ENCODE peak calls at places on chromosomes 3 and 15, in five cellular contexts. One of them, this sample, is unnamed.

GRCh38 chr15:74235962-74236361 is at the start of gene CCDC33:
- DNase-seq in fibroblast of gingiva: no peak
- DNase-seq in fibroblast of the conjunctiva: no peak
- DNase-seq in activated CD4-positive, alpha-beta T cell treated with anti-CD3 and anti-CD28 coated beads, Interleukin-2, amount 50 U/mL, for 1 hour: no peak
- DNase-seq in T follicular helper cell: no peak
- DNase-seq in this sample: no peak

GRCh38 chr15:60554494-60554893 is 75.6 kb upstream of the ICE2 start:
- DNase-seq in activated CD4-positive, alpha-beta T cell treated with anti-CD3 and anti-CD28 coated beads, Interleukin-2, amount 50 U/mL, for 1 hour: no peak
- DNase-seq in T follicular helper cell: no peak
- DNase-seq in fibroblast of the conjunctiva: no peak
- DNase-seq in fibroblast of gingiva: no peak
- DNase-seq in this sample: no peak

GRCh38 chr3:58025824-58026579 is 17.8 kb downstream of the FLNB start:
- DNase-seq in T follicular helper cell: no peak
- DNase-seq in activated CD4-positive, alpha-beta T cell treated with anti-CD3 and anti-CD28 coated beads, Interleukin-2, amount 50 U/mL, for 1 hour: no peak
- DNase-seq in fibroblast of the conjunctiva: no peak
- DNase-seq in fibroblast of gingiva: no peak
- DNase-seq in this sample: no peak

GRCh38 chr15:23869391-23869790 is 182.3 kb upstream of the NDN start:
- DNase-seq in T follicular helper cell: no peak
- DNase-seq in activated CD4-positive, alpha-beta T cell treated with anti-CD3 and anti-CD28 coated beads, Interleukin-2, amount 50 U/mL, for 1 hour: no peak
- DNase-seq in fibroblast of the conjunctiva: no peak
- DNase-seq in fibroblast of gingiva: no peak
- DNase-seq in this sample: peak; percentile 89

GRCh38 chr3:82130056-82130455 is 368.6 kb upstream of the GBE1 start:
- DNase-seq in T follicular helper cell: no peak
- DNase-seq in fibroblast of gingiva: no peak
- DNase-seq in fibroblast of the conjunctiva: no peak
- DNase-seq in activated CD4-positive, alpha-beta T cell treated with anti-CD3 and anti-CD28 coated beads, Interleukin-2, amount 50 U/mL, for 1 hour: no peak
- DNase-seq in this sample: no peak

GRCh38 chr15:69628256-69629093 is 175.9 kb downstream of the RPLP1 start:
- DNase-seq in activated CD4-positive, alpha-beta T cell treated with anti-CD3 and anti-CD28 coated beads, Interleukin-2, amount 50 U/mL, for 1 hour: no peak
- DNase-seq in T follicular helper cell: no peak
- DNase-seq in fibroblast of the conjunctiva: no peak
- DNase-seq in fibroblast of gingiva: no peak
- DNase-seq in this sample: no peak

GRCh38 chr15:69340243-69340991 is 41.7 kb downstream of the PAQR5 start:
- DNase-seq in activated CD4-positive, alpha-beta T cell treated with anti-CD3 and anti-CD28 coated beads, Interleukin-2, amount 50 U/mL, for 1 hour: no peak
- DNase-seq in fibroblast of the conjunctiva: no peak
- DNase-seq in T follicular helper cell: no peak
- DNase-seq in fibroblast of gingiva: no peak
- DNase-seq in this sample: no peak

GRCh38 chr15:59013246-59013645 is 25.8 kb downstream of the RNF111 start:
- DNase-seq in fibroblast of the conjunctiva: no peak
- DNase-seq in activated CD4-positive, alpha-beta T cell treated with anti-CD3 and anti-CD28 coated beads, Interleukin-2, amount 50 U/mL, for 1 hour: no peak
- DNase-seq in fibroblast of gingiva: no peak
- DNase-seq in T follicular helper cell: no peak
- DNase-seq in this sample: no peak

GRCh38 chr3:188507244-188507720 is 353.3 kb downstream of the LPP start:
- DNase-seq in activated CD4-positive, alpha-beta T cell treated with anti-CD3 and anti-CD28 coated beads, Interleukin-2, amount 50 U/mL, for 1 hour: no peak
- DNase-seq in T follicular helper cell: no peak
- DNase-seq in fibroblast of gingiva: peak; percentile 94
- DNase-seq in fibroblast of the conjunctiva: peak; percentile 53
- DNase-seq in this sample: no peak

GRCh38 chr3:66722675-66723074 is 221.9 kb upstream of the LRIG1 start:
- DNase-seq in activated CD4-positive, alpha-beta T cell treated with anti-CD3 and anti-CD28 coated beads, Interleukin-2, amount 50 U/mL, for 1 hour: no peak
- DNase-seq in fibroblast of the conjunctiva: peak; percentile 50
- DNase-seq in fibroblast of gingiva: peak; percentile 73
- DNase-seq in T follicular helper cell: no peak
- DNase-seq in this sample: no peak

GRCh38 chr15:73700041-73700842 is 16.1 kb downstream of the CD276 start:
- DNase-seq in activated CD4-positive, alpha-beta T cell treated with anti-CD3 and anti-CD28 coated beads, Interleukin-2, amount 50 U/mL, for 1 hour: peak; percentile 72
- DNase-seq in fibroblast of the conjunctiva: peak; percentile 69
- DNase-seq in T follicular helper cell: peak; percentile 67
- DNase-seq in fibroblast of gingiva: peak; percentile 71
- DNase-seq in this sample: peak; percentile 68

GRCh38 chr3:100864471-100865268 is 128.6 kb downstream of the ABI3BP start:
- DNase-seq in fibroblast of gingiva: no peak
- DNase-seq in T follicular helper cell: no peak
- DNase-seq in activated CD4-positive, alpha-beta T cell treated with anti-CD3 and anti-CD28 coated beads, Interleukin-2, amount 50 U/mL, for 1 hour: no peak
- DNase-seq in fibroblast of the conjunctiva: no peak
- DNase-seq in this sample: no peak

GRCh38 chr15:99970891-99971330 is 237.7 kb upstream of the LYSMD4 start:
- DNase-seq in activated CD4-positive, alpha-beta T cell treated with anti-CD3 and anti-CD28 coated beads, Interleukin-2, amount 50 U/mL, for 1 hour: no peak
- DNase-seq in T follicular helper cell: no peak
- DNase-seq in fibroblast of the conjunctiva: no peak
- DNase-seq in fibroblast of gingiva: no peak
- DNase-seq in this sample: no peak

GRCh38 chr3:127955680-127956079 is 40.6 kb downstream of the KBTBD12 start:
- DNase-seq in activated CD4-positive, alpha-beta T cell treated with anti-CD3 and anti-CD28 coated beads, Interleukin-2, amount 50 U/mL, for 1 hour: no peak
- DNase-seq in T follicular helper cell: no peak
- DNase-seq in fibroblast of the conjunctiva: no peak
- DNase-seq in fibroblast of gingiva: no peak
- DNase-seq in this sample: no peak

GRCh38 chr3:62718011-62718410 is 157.2 kb downstream of the CADPS start:
- DNase-seq in activated CD4-positive, alpha-beta T cell treated with anti-CD3 and anti-CD28 coated beads, Interleukin-2, amount 50 U/mL, for 1 hour: no peak
- DNase-seq in T follicular helper cell: no peak
- DNase-seq in fibroblast of gingiva: no peak
- DNase-seq in fibroblast of the conjunctiva: no peak
- DNase-seq in this sample: no peak

GRCh38 chr15:67794832-67795574 is 30.3 kb upstream of the SKOR1 start:
- DNase-seq in fibroblast of gingiva: no peak
- DNase-seq in fibroblast of the conjunctiva: no peak
- DNase-seq in activated CD4-positive, alpha-beta T cell treated with anti-CD3 and anti-CD28 coated beads, Interleukin-2, amount 50 U/mL, for 1 hour: no peak
- DNase-seq in T follicular helper cell: no peak
- DNase-seq in this sample: no peak

GRCh38 chr3:130609166-130609574 is 92.2 kb downstream of the COL6A6 start:
- DNase-seq in fibroblast of the conjunctiva: no peak
- DNase-seq in fibroblast of gingiva: no peak
- DNase-seq in activated CD4-positive, alpha-beta T cell treated with anti-CD3 and anti-CD28 coated beads, Interleukin-2, amount 50 U/mL, for 1 hour: no peak
- DNase-seq in T follicular helper cell: no peak
- DNase-seq in this sample: no peak

GRCh38 chr15:65326844-65327243 is 22.4 kb downstream of the RNU5B-1 start:
- DNase-seq in activated CD4-positive, alpha-beta T cell treated with anti-CD3 and anti-CD28 coated beads, Interleukin-2, amount 50 U/mL, for 1 hour: no peak
- DNase-seq in fibroblast of gingiva: no peak
- DNase-seq in T follicular helper cell: no peak
- DNase-seq in fibroblast of the conjunctiva: no peak
- DNase-seq in this sample: no peak

GRCh38 chr3:34202975-34203374 is 404.5 kb downstream of the PDCD6IP start:
- DNase-seq in fibroblast of gingiva: no peak
- DNase-seq in T follicular helper cell: no peak
- DNase-seq in fibroblast of the conjunctiva: no peak
- DNase-seq in activated CD4-positive, alpha-beta T cell treated with anti-CD3 and anti-CD28 coated beads, Interleukin-2, amount 50 U/mL, for 1 hour: no peak
- DNase-seq in this sample: peak; percentile 50

GRCh38 chr3:170323371-170323770 is 34.1 kb upstream of the SKIL start:
- DNase-seq in fibroblast of the conjunctiva: no peak
- DNase-seq in activated CD4-positive, alpha-beta T cell treated with anti-CD3 and anti-CD28 coated beads, Interleukin-2, amount 50 U/mL, for 1 hour: no peak
- DNase-seq in T follicular helper cell: no peak
- DNase-seq in fibroblast of gingiva: no peak
- DNase-seq in this sample: no peak

GRCh38 chr15:88493811-88494210 is 26.3 kb downstream of the MRPS11 start:
- DNase-seq in activated CD4-positive, alpha-beta T cell treated with anti-CD3 and anti-CD28 coated beads, Interleukin-2, amount 50 U/mL, for 1 hour: no peak
- DNase-seq in fibroblast of gingiva: no peak
- DNase-seq in T follicular helper cell: no peak
- DNase-seq in fibroblast of the conjunctiva: no peak
- DNase-seq in this sample: peak; percentile 96

GRCh38 chr15:89106200-89106599 is 17.9 kb downstream of the ABHD2 start:
- DNase-seq in activated CD4-positive, alpha-beta T cell treated with anti-CD3 and anti-CD28 coated beads, Interleukin-2, amount 50 U/mL, for 1 hour: no peak
- DNase-seq in fibroblast of gingiva: no peak
- DNase-seq in fibroblast of the conjunctiva: no peak
- DNase-seq in T follicular helper cell: no peak
- DNase-seq in this sample: no peak

GRCh38 chr3:180383332-180384020 is 218.5 kb upstream of the TTC14 start:
- DNase-seq in fibroblast of the conjunctiva: no peak
- DNase-seq in fibroblast of gingiva: peak; percentile 22
- DNase-seq in T follicular helper cell: no peak
- DNase-seq in activated CD4-positive, alpha-beta T cell treated with anti-CD3 and anti-CD28 coated beads, Interleukin-2, amount 50 U/mL, for 1 hour: no peak
- DNase-seq in this sample: no peak

GRCh38 chr15:53110999-53111398 is 320.9 kb upstream of the ONECUT1 start:
- DNase-seq in activated CD4-positive, alpha-beta T cell treated with anti-CD3 and anti-CD28 coated beads, Interleukin-2, amount 50 U/mL, for 1 hour: no peak
- DNase-seq in T follicular helper cell: no peak
- DNase-seq in fibroblast of the conjunctiva: no peak
- DNase-seq in fibroblast of gingiva: no peak
- DNase-seq in this sample: no peak

GRCh38 chr3:128084675-128085021 is 32.4 kb downstream of the SEC61A1 start:
- DNase-seq in T follicular helper cell: no peak
- DNase-seq in activated CD4-positive, alpha-beta T cell treated with anti-CD3 and anti-CD28 coated beads, Interleukin-2, amount 50 U/mL, for 1 hour: no peak
- DNase-seq in fibroblast of the conjunctiva: no peak
- DNase-seq in fibroblast of gingiva: no peak
- DNase-seq in this sample: no peak

GRCh38 chr15:58392611-58393161 is 39.1 kb upstream of the LIPC start:
- DNase-seq in fibroblast of gingiva: no peak
- DNase-seq in T follicular helper cell: no peak
- DNase-seq in fibroblast of the conjunctiva: no peak
- DNase-seq in activated CD4-positive, alpha-beta T cell treated with anti-CD3 and anti-CD28 coated beads, Interleukin-2, amount 50 U/mL, for 1 hour: no peak
- DNase-seq in this sample: no peak

GRCh38 chr3:9653565-9654248 is 4.4 kb downstream of the MTMR14 start:
- DNase-seq in fibroblast of the conjunctiva: no peak
- DNase-seq in T follicular helper cell: no peak
- DNase-seq in activated CD4-positive, alpha-beta T cell treated with anti-CD3 and anti-CD28 coated beads, Interleukin-2, amount 50 U/mL, for 1 hour: no peak
- DNase-seq in fibroblast of gingiva: no peak
- DNase-seq in this sample: no peak

GRCh38 chr3:143158549-143158988 is 39.0 kb downstream of the CHST2 start:
- DNase-seq in fibroblast of gingiva: peak; percentile 56
- DNase-seq in T follicular helper cell: no peak
- DNase-seq in fibroblast of the conjunctiva: no peak
- DNase-seq in activated CD4-positive, alpha-beta T cell treated with anti-CD3 and anti-CD28 coated beads, Interleukin-2, amount 50 U/mL, for 1 hour: no peak
- DNase-seq in this sample: no peak

GRCh38 chr3:15161113-15161512 is 44.9 kb upstream of the CAPN7 start:
- DNase-seq in activated CD4-positive, alpha-beta T cell treated with anti-CD3 and anti-CD28 coated beads, Interleukin-2, amount 50 U/mL, for 1 hour: no peak
- DNase-seq in fibroblast of the conjunctiva: no peak
- DNase-seq in T follicular helper cell: no peak
- DNase-seq in fibroblast of gingiva: no peak
- DNase-seq in this sample: no peak

This sample was measured in WERI-Rb-1.